ENCODE peak calls at places on chromosomes 1 and 21, in eight cellular contexts. One of them, this sample, is unnamed. For H3K4me1, the result is how much of the 10 kb centered on the place peaks cover.

GRCh38 chr1:112722601-112723510 is 7.7 kb upstream of the PPM1J start:
- DNase-seq in IMR-90: peak
- DNase-seq in mucosa of descending colon: no peak
- DNase-seq in Peyer's patch: no peak
- DNase-seq in upper lobe of right lung: no peak
- DNase-seq in endodermal cell: peak
- DNase-seq in CD8-positive, alpha-beta T cell: no peak
- DNase-seq in esophagus muscularis mucosa: no peak
- DNase-seq in this sample: no peak

GRCh38 chr1:225567789-225568188 is 85.1 kb downstream of the ENAH start:
- DNase-seq in upper lobe of right lung: no peak
- DNase-seq in endodermal cell: no peak
- DNase-seq in mucosa of descending colon: no peak
- DNase-seq in CD8-positive, alpha-beta T cell: no peak
- DNase-seq in Peyer's patch: no peak
- DNase-seq in IMR-90: no peak
- DNase-seq in esophagus muscularis mucosa: no peak
- DNase-seq in this sample: no peak

GRCh38 chr21:15718709-15719108 is 11.1 kb upstream of the USP25 start:
- DNase-seq in Peyer's patch: no peak
- DNase-seq in endodermal cell: no peak
- DNase-seq in mucosa of descending colon: no peak
- DNase-seq in esophagus muscularis mucosa: no peak
- DNase-seq in IMR-90: no peak
- DNase-seq in upper lobe of right lung: no peak
- DNase-seq in CD8-positive, alpha-beta T cell: no peak
- DNase-seq in this sample: no peak

GRCh38 chr1:7589774-7590425 is 181.2 kb upstream of the VAMP3 start:
- DNase-seq in Peyer's patch: no peak
- DNase-seq in endodermal cell: no peak
- DNase-seq in upper lobe of right lung: no peak
- DNase-seq in IMR-90: peak
- DNase-seq in CD8-positive, alpha-beta T cell: no peak
- DNase-seq in mucosa of descending colon: no peak
- DNase-seq in esophagus muscularis mucosa: no peak
- DNase-seq in this sample: peak

GRCh38 chr1:94301186-94301585 is 63.8 kb upstream of the ARHGAP29 start:
- DNase-seq in mucosa of descending colon: no peak
- DNase-seq in CD8-positive, alpha-beta T cell: no peak
- DNase-seq in upper lobe of right lung: no peak
- DNase-seq in IMR-90: no peak
- DNase-seq in Peyer's patch: no peak
- DNase-seq in esophagus muscularis mucosa: peak
- DNase-seq in endodermal cell: no peak
- DNase-seq in this sample: no peak

GRCh38 chr1:39925727-39926342 is 24.1 kb upstream of the MYCL start:
- DNase-seq in upper lobe of right lung: no peak
- DNase-seq in IMR-90: peak
- DNase-seq in mucosa of descending colon: no peak
- DNase-seq in esophagus muscularis mucosa: no peak
- DNase-seq in Peyer's patch: no peak
- DNase-seq in CD8-positive, alpha-beta T cell: no peak
- DNase-seq in endodermal cell: no peak
- DNase-seq in this sample: no peak

GRCh38 chr1:924619-925323 is 1.0 kb downstream of the SAMD11 start:
- DNase-seq in Peyer's patch: no peak
- DNase-seq in esophagus muscularis mucosa: no peak
- DNase-seq in endodermal cell: peak
- DNase-seq in mucosa of descending colon: peak
- DNase-seq in CD8-positive, alpha-beta T cell: no peak
- DNase-seq in upper lobe of right lung: peak
- DNase-seq in IMR-90: peak
- DNase-seq in this sample: no peak

GRCh38 chr1:47436304-47436978 is 1.4 kb upstream of the FOXD2 start:
- DNase-seq in CD8-positive, alpha-beta T cell: peak
- DNase-seq in IMR-90: peak
- DNase-seq in endodermal cell: peak
- DNase-seq in Peyer's patch: peak
- DNase-seq in esophagus muscularis mucosa: peak
- DNase-seq in mucosa of descending colon: peak
- DNase-seq in upper lobe of right lung: peak
- DNase-seq in this sample: peak

GRCh38 chr1:61436491-61437120 is 288.3 kb downstream of the TM2D1 start:
- DNase-seq in mucosa of descending colon: no peak
- DNase-seq in upper lobe of right lung: no peak
- DNase-seq in esophagus muscularis mucosa: no peak
- DNase-seq in endodermal cell: peak
- DNase-seq in CD8-positive, alpha-beta T cell: no peak
- DNase-seq in IMR-90: no peak
- DNase-seq in Peyer's patch: no peak
- DNase-seq in this sample: no peak

GRCh38 chr1:201119826-201120225 is 7.2 kb downstream of the ASCL5 start:
- DNase-seq in IMR-90: no peak
- DNase-seq in esophagus muscularis mucosa: no peak
- DNase-seq in CD8-positive, alpha-beta T cell: no peak
- DNase-seq in upper lobe of right lung: no peak
- DNase-seq in mucosa of descending colon: no peak
- DNase-seq in Peyer's patch: no peak
- DNase-seq in endodermal cell: no peak
- DNase-seq in this sample: no peak

GRCh38 chr1:182350839-182351238 is 40.8 kb downstream of the GLUL start:
- DNase-seq in CD8-positive, alpha-beta T cell: no peak
- DNase-seq in upper lobe of right lung: no peak
- DNase-seq in mucosa of descending colon: no peak
- DNase-seq in endodermal cell: no peak
- DNase-seq in esophagus muscularis mucosa: peak
- DNase-seq in Peyer's patch: peak
- DNase-seq in IMR-90: no peak
- DNase-seq in this sample: no peak

GRCh38 chr1:205610036-205610435 is 21.8 kb downstream of the ELK4 start:
- DNase-seq in endodermal cell: no peak
- DNase-seq in CD8-positive, alpha-beta T cell: no peak
- DNase-seq in esophagus muscularis mucosa: no peak
- DNase-seq in Peyer's patch: no peak
- DNase-seq in upper lobe of right lung: no peak
- DNase-seq in mucosa of descending colon: no peak
- DNase-seq in IMR-90: peak
- DNase-seq in this sample: no peak

GRCh38 chr1:24362982-24363614 is 43.9 kb downstream of the GRHL3 start:
- DNase-seq in Peyer's patch: no peak
- DNase-seq in CD8-positive, alpha-beta T cell: no peak
- DNase-seq in upper lobe of right lung: no peak
- DNase-seq in IMR-90: peak
- DNase-seq in mucosa of descending colon: no peak
- DNase-seq in endodermal cell: no peak
- DNase-seq in esophagus muscularis mucosa: no peak
- DNase-seq in this sample: no peak

GRCh38 chr1:54774820-54775498 is 10.6 kb upstream of the PARS2 start:
- DNase-seq in endodermal cell: peak
- DNase-seq in CD8-positive, alpha-beta T cell: no peak
- DNase-seq in mucosa of descending colon: peak
- DNase-seq in Peyer's patch: no peak
- DNase-seq in esophagus muscularis mucosa: no peak
- DNase-seq in upper lobe of right lung: no peak
- DNase-seq in IMR-90: peak
- DNase-seq in this sample: no peak

GRCh38 chr1:61226791-61227567 is 144.6 kb downstream of the NFIA start:
- DNase-seq in mucosa of descending colon: peak
- DNase-seq in CD8-positive, alpha-beta T cell: no peak
- DNase-seq in esophagus muscularis mucosa: no peak
- DNase-seq in upper lobe of right lung: no peak
- DNase-seq in endodermal cell: no peak
- DNase-seq in Peyer's patch: no peak
- DNase-seq in IMR-90: no peak
- DNase-seq in this sample: no peak

DNA sequence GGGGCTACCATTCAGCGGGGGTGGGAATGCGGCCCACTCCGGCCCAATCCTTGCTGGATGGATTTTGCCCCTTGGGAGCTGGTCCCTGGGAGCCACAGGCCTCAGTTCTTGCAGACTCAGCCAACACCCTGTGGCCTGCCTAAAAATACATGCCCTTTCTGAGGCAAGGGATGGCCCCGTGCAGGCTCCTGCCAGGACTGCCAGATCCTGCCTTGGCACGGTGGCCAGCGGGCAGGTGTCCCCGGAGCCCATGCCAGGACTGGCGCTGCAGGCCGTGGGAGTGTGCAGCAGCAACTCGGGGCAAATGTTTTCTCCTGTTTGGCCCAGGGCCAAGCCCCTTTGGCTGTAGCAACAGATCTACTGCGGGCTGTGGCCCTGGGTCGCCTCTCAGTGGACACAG is 1.6 kb upstream of the PANK4 start:
- DNase-seq in Peyer's patch: no peak
- DNase-seq in upper lobe of right lung: no peak
- DNase-seq in IMR-90: no peak
- DNase-seq in mucosa of descending colon: peak
- DNase-seq in CD8-positive, alpha-beta T cell: no peak
- DNase-seq in esophagus muscularis mucosa: no peak
- DNase-seq in endodermal cell: no peak
- DNase-seq in this sample: no peak
- H3K4me1 ChIP-seq in Peyer's patch: half or more
- H3K4me1 ChIP-seq in upper lobe of right lung: half or more
- H3K4me1 ChIP-seq in IMR-90: under half
- H3K4me1 ChIP-seq in mucosa of descending colon: half or more
- H3K4me1 ChIP-seq in CD8-positive, alpha-beta T cell: half or more
- H3K4me1 ChIP-seq in esophagus muscularis mucosa: half or more
- H3K4me1 ChIP-seq in endodermal cell: under half
- H3K4me1 ChIP-seq in this sample: half or more

GRCh38 chr1:244048566-244049141 is 2.4 kb upstream of the ZBTB18 start:
- DNase-seq in mucosa of descending colon: no peak
- DNase-seq in Peyer's patch: no peak
- DNase-seq in endodermal cell: peak
- DNase-seq in IMR-90: no peak
- DNase-seq in upper lobe of right lung: peak
- DNase-seq in CD8-positive, alpha-beta T cell: no peak
- DNase-seq in esophagus muscularis mucosa: no peak
- DNase-seq in this sample: no peak
- H3K4me3 ChIP-seq in mucosa of descending colon: peak
- H3K4me3 ChIP-seq in Peyer's patch: peak
- H3K4me3 ChIP-seq in endodermal cell: no peak
- H3K4me3 ChIP-seq in IMR-90: peak
- H3K4me3 ChIP-seq in upper lobe of right lung: peak
- H3K4me3 ChIP-seq in CD8-positive, alpha-beta T cell: no peak
- H3K4me3 ChIP-seq in esophagus muscularis mucosa: peak
- H3K4me3 ChIP-seq in this sample: peak

GRCh38 chr1:204278973-204279372 is 65.2 kb upstream of the GOLT1A start:
- DNase-seq in endodermal cell: no peak
- DNase-seq in esophagus muscularis mucosa: no peak
- DNase-seq in IMR-90: no peak
- DNase-seq in upper lobe of right lung: no peak
- DNase-seq in CD8-positive, alpha-beta T cell: no peak
- DNase-seq in mucosa of descending colon: no peak
- DNase-seq in Peyer's patch: no peak
- DNase-seq in this sample: no peak

GRCh38 chr1:204282801-204283200 is 69.0 kb upstream of the GOLT1A start:
- DNase-seq in esophagus muscularis mucosa: no peak
- DNase-seq in CD8-positive, alpha-beta T cell: no peak
- DNase-seq in IMR-90: no peak
- DNase-seq in mucosa of descending colon: no peak
- DNase-seq in Peyer's patch: no peak
- DNase-seq in endodermal cell: no peak
- DNase-seq in upper lobe of right lung: no peak
- DNase-seq in this sample: no peak

GRCh38 chr1:204278254-204278653 is 64.5 kb upstream of the GOLT1A start:
- DNase-seq in esophagus muscularis mucosa: no peak
- DNase-seq in CD8-positive, alpha-beta T cell: no peak
- DNase-seq in endodermal cell: no peak
- DNase-seq in mucosa of descending colon: no peak
- DNase-seq in IMR-90: peak
- DNase-seq in upper lobe of right lung: no peak
- DNase-seq in Peyer's patch: no peak
- DNase-seq in this sample: no peak

GRCh38 chr1:204280099-204280498 is 66.3 kb upstream of the GOLT1A start:
- DNase-seq in Peyer's patch: no peak
- DNase-seq in mucosa of descending colon: no peak
- DNase-seq in IMR-90: no peak
- DNase-seq in upper lobe of right lung: no peak
- DNase-seq in CD8-positive, alpha-beta T cell: no peak
- DNase-seq in endodermal cell: no peak
- DNase-seq in esophagus muscularis mucosa: no peak
- DNase-seq in this sample: no peak

GRCh38 chr1:204280562-204280961 is 66.8 kb upstream of the GOLT1A start:
- DNase-seq in upper lobe of right lung: no peak
- DNase-seq in esophagus muscularis mucosa: no peak
- DNase-seq in CD8-positive, alpha-beta T cell: no peak
- DNase-seq in mucosa of descending colon: no peak
- DNase-seq in IMR-90: no peak
- DNase-seq in endodermal cell: no peak
- DNase-seq in Peyer's patch: no peak
- DNase-seq in this sample: no peak
- TF ChIP-seq CTCF in upper lobe of right lung: no peak
- TF ChIP-seq CTCF in esophagus muscularis mucosa: no peak
- TF ChIP-seq CTCF in CD8-positive, alpha-beta T cell: no peak
- TF ChIP-seq CTCF in mucosa of descending colon: no peak
- TF ChIP-seq CTCF in IMR-90: no peak
- TF ChIP-seq CTCF in endodermal cell: peak
- TF ChIP-seq CTCF in Peyer's patch: no peak
- TF ChIP-seq CTCF in this sample: no peak

GRCh38 chr1:41742219-41742618 is 176.5 kb downstream of the HIVEP3 start:
- DNase-seq in Peyer's patch: no peak
- DNase-seq in CD8-positive, alpha-beta T cell: no peak
- DNase-seq in esophagus muscularis mucosa: no peak
- DNase-seq in upper lobe of right lung: peak
- DNase-seq in mucosa of descending colon: no peak
- DNase-seq in endodermal cell: no peak
- DNase-seq in IMR-90: peak
- DNase-seq in this sample: no peak

GRCh38 chr1:41740058-41740457 is 178.7 kb downstream of the HIVEP3 start:
- DNase-seq in mucosa of descending colon: no peak
- DNase-seq in Peyer's patch: no peak
- DNase-seq in esophagus muscularis mucosa: no peak
- DNase-seq in IMR-90: no peak
- DNase-seq in upper lobe of right lung: peak
- DNase-seq in endodermal cell: no peak
- DNase-seq in CD8-positive, alpha-beta T cell: no peak
- DNase-seq in this sample: no peak

GRCh38 chr1:41740630-41741239 is 178.0 kb downstream of the HIVEP3 start:
- DNase-seq in CD8-positive, alpha-beta T cell: no peak
- DNase-seq in upper lobe of right lung: peak
- DNase-seq in esophagus muscularis mucosa: no peak
- DNase-seq in IMR-90: no peak
- DNase-seq in mucosa of descending colon: no peak
- DNase-seq in Peyer's patch: no peak
- DNase-seq in endodermal cell: no peak
- DNase-seq in this sample: no peak

GRCh38 chr1:41739061-41739955 is 179.4 kb downstream of the HIVEP3 start:
- DNase-seq in endodermal cell: no peak
- DNase-seq in Peyer's patch: peak
- DNase-seq in IMR-90: peak
- DNase-seq in esophagus muscularis mucosa: no peak
- DNase-seq in upper lobe of right lung: peak
- DNase-seq in mucosa of descending colon: peak
- DNase-seq in CD8-positive, alpha-beta T cell: peak
- DNase-seq in this sample: peak

DNA sequence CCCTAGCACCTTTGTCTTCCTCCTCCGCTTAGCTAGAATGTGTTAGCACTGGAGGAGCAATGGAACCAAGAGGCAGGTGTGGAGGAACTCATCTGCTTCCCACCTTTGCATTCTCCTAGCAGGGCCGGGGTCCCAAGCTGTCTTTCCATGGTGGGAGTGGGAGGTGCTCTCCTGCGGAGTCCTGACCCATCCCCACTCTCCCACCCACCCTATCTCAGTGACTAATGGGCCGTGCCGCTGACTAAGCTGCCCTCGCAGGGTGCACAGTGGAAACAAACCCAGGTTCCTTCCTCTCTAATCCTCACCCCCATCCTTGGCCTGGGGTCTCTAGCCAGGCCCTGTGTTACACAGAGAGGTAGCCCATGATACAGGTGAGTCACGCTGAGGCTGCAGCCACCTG is 177.5 kb downstream of the HIVEP3 start:
- DNase-seq in Peyer's patch: no peak
- DNase-seq in esophagus muscularis mucosa: no peak
- DNase-seq in upper lobe of right lung: peak
- DNase-seq in mucosa of descending colon: no peak
- DNase-seq in IMR-90: no peak
- DNase-seq in endodermal cell: no peak
- DNase-seq in CD8-positive, alpha-beta T cell: no peak
- DNase-seq in this sample: no peak
- H3K4me1 ChIP-seq in Peyer's patch: under half
- H3K4me1 ChIP-seq in esophagus muscularis mucosa: under half
- H3K4me1 ChIP-seq in upper lobe of right lung: under half
- H3K4me1 ChIP-seq in mucosa of descending colon: under half
- H3K4me1 ChIP-seq in IMR-90: under half
- H3K4me1 ChIP-seq in endodermal cell: under half
- H3K4me1 ChIP-seq in CD8-positive, alpha-beta T cell: under half
- H3K4me1 ChIP-seq in this sample: under half